ENCODE peak calls at places on chromosomes 3 and 15, in ten cellular contexts. V is natural killer cell, S is HFFc6, U is hepatocyte, M is ureter, E is glutamatergic neuron, J is NCI-H1105, W is neuronal stem cell, A is K562, G is heart left ventricle. I is an unnamed sample.

GRCh38 chr15:76376029-76376428 is 39.5 kb downstream of the ISL2 start:
- DNase-seq in J (no peak), E (no peak), V (no peak), A (peak), G (peak), U (no peak), S (no peak), M (no peak), W (peak), I (no peak)

GRCh38 chr3:71680588-71680987 is 44.6 kb downstream of the EIF4E3 start:
- DNase-seq in A (no peak), W (no peak), G (no peak), S (peak), E (no peak), M (no peak), J (no peak), V (no peak), U (peak), I (no peak)

GRCh38 chr3:128433630-128434185 is 33.0 kb downstream of the DNAJB8 start:
- DNase-seq in W (no peak), M (no peak), G (no peak), E (peak), U (no peak), A (no peak), S (no peak), V (no peak), J (no peak), I (no peak)

GRCh38 chr3:119600732-119601131 is 3.0 kb downstream of the PLA1A start:
- DNase-seq in G (peak), A (peak), E (peak), V (no peak), U (no peak), W (peak), S (no peak), M (no peak), J (no peak), I (no peak)

GRCh38 chr3:11556851-11557644 is 86.7 kb downstream of the VGLL4 start:
- DNase-seq in G (peak), M (no peak), A (no peak), W (no peak), S (peak), U (no peak), V (no peak), J (no peak), E (peak), I (no peak)

GRCh38 chr3:173395412-173396181 is 1.9 kb upstream of the NLGN1 start:
- DNase-seq in V (peak), W (peak), S (peak), G (peak), J (peak), U (peak), A (peak), M (peak), E (peak), I (peak)

GRCh38 chr3:27166888-27167287 is 202.3 kb downstream of the NEK10 start:
- DNase-seq in M (no peak), V (no peak), A (no peak), W (no peak), U (peak), E (no peak), J (no peak), S (peak), G (no peak), I (peak)

GRCh38 chr3:159787191-159787590 is 201.4 kb upstream of the IL12A start:
- DNase-seq in V (no peak), A (no peak), E (no peak), U (peak), S (peak), M (no peak), J (no peak), G (no peak), W (no peak), I (peak)

GRCh38 chr3:3109407-3110298 is 521 bp downstream of the IL5RA start:
- DNase-seq in W (no peak), A (no peak), G (no peak), S (no peak), U (peak), M (no peak), J (no peak), V (no peak), E (no peak), I (peak)

GRCh38 chr3:159964166-159964973 is 24.3 kb upstream of the IL12A start:
- DNase-seq in W (no peak), A (no peak), E (no peak), V (no peak), J (no peak), G (no peak), M (no peak), U (peak), S (peak), I (peak)

GRCh38 chr3:131350506-131350905 is 31.1 kb upstream of the NUDT16 start:
- DNase-seq in M (no peak), W (no peak), U (no peak), E (no peak), J (no peak), A (no peak), V (no peak), G (no peak), S (peak), I (peak)

GRCh38 chr3:43014990-43015389 is 35.9 kb downstream of the GASK1A start:
- DNase-seq in A (no peak), M (no peak), E (no peak), G (no peak), U (no peak), S (no peak), J (no peak), W (no peak), V (peak), I (no peak)

GRCh38 chr3:56826831-56827722 is 25.3 kb upstream of the ARHGEF3 start:
- DNase-seq in V (no peak), J (no peak), A (no peak), U (no peak), S (no peak), W (no peak), E (no peak), M (no peak), G (no peak), I (no peak)

GRCh38 chr15:67967871-67968423 is 86.2 kb upstream of the PIAS1 start:
- DNase-seq in G (peak), M (peak), U (peak), W (peak), J (peak), E (peak), S (peak), A (peak), V (no peak), I (no peak)

GRCh38 chr15:95325763-95326688 is 1004.5 kb upstream of the NR2F2 start:
- DNase-seq in S (no peak), G (no peak), J (no peak), W (no peak), A (no peak), U (no peak), E (no peak), V (no peak), M (no peak), I (no peak)

GRCh38 chr3:38646630-38647029 is 2.9 kb downstream of the SCN5A start:
- DNase-seq in U (peak), S (no peak), M (peak), A (peak), V (no peak), G (no peak), J (no peak), E (no peak), W (no peak), I (no peak)

GRCh38 chr3:13718437-13718836 is 161.4 kb downstream of the WNT7A start:
- DNase-seq in U (peak), M (no peak), S (no peak), W (no peak), E (no peak), A (peak), G (no peak), V (no peak), J (no peak), I (no peak)

GRCh38 chr3:126996905-126997304 is 14.0 kb downstream of the PLXNA1 start:
- DNase-seq in G (no peak), M (no peak), V (no peak), U (no peak), E (no peak), W (no peak), J (no peak), A (no peak), S (no peak), I (no peak)

GRCh38 chr3:136624894-136625815 is 127.0 kb downstream of the STAG1 start:
- DNase-seq in E (no peak), M (peak), A (no peak), S (no peak), W (peak), V (no peak), G (no peak), U (peak), J (no peak), I (peak)

GRCh38 chr3:13657660-13658435 is 108.9 kb downstream of the FBLN2 start:
- DNase-seq in W (no peak), S (peak), U (peak), E (peak), M (peak), J (no peak), A (peak), V (peak), G (peak), I (peak)

GRCh38 chr3:94246136-94246535 is 183.3 kb downstream of the NSUN3 start:
- DNase-seq in G (no peak), W (no peak), M (no peak), S (no peak), E (no peak), A (no peak), V (no peak), U (no peak), J (peak), I (no peak)

GRCh38 chr3:150787741-150788370 is 24.9 kb upstream of the SIAH2 start:
- DNase-seq in U (peak), M (peak), J (peak), E (peak), G (peak), A (peak), V (peak), S (peak), W (peak), I (no peak)

GRCh38 chr3:52774066-52774713 is 3.2 kb upstream of the ITIH1 start:
- DNase-seq in E (no peak), U (no peak), S (no peak), M (peak), J (no peak), W (no peak), V (no peak), G (no peak), A (no peak), I (no peak)

GRCh38 chr3:89025185-89025584 is 82.2 kb upstream of the EPHA3 start:
- DNase-seq in V (no peak), W (peak), S (no peak), G (no peak), M (no peak), J (peak), U (no peak), A (no peak), E (no peak), I (peak)

GRCh38 chr15:53869044-53869805 is 109.0 kb upstream of the UNC13C start:
- DNase-seq in J (no peak), V (no peak), S (peak), G (no peak), A (no peak), M (no peak), W (no peak), U (no peak), E (no peak), I (no peak)

GRCh38 chr3:49799105-49799504 is 568 bp downstream of the CDHR4 start:
- DNase-seq in V (no peak), A (no peak), U (no peak), S (no peak), G (no peak), M (no peak), E (no peak), W (no peak), J (no peak), I (no peak)

GRCh38 chr3:128448491-128448890 is 18.2 kb downstream of the DNAJB8 start:
- DNase-seq in V (no peak), E (no peak), M (no peak), U (no peak), G (no peak), A (no peak), S (no peak), J (no peak), W (no peak), I (no peak)

GRCh38 chr15:63870043-63870394 is 36.3 kb upstream of the HERC1 start:
- DNase-seq in W (no peak), G (no peak), S (no peak), M (no peak), A (no peak), E (no peak), J (no peak), U (no peak), V (no peak), I (no peak)

GRCh38 chr3:177589921-177590336 is 392.6 kb upstream of the TBL1XR1 start:
- DNase-seq in A (no peak), G (no peak), M (no peak), S (peak), W (peak), J (peak), U (peak), V (no peak), E (no peak), I (peak)

GRCh38 chr3:141104151-141104741 is 53.1 kb downstream of the SPSB4 start:
- DNase-seq in J (no peak), G (no peak), W (no peak), V (no peak), U (peak), E (no peak), A (no peak), S (no peak), M (no peak), I (no peak)